ENCODE peak calls at places on chromosomes 16 and 17, in four cellular contexts. L, M, V and H are unnamed samples.

GRCh38 chr16:82999711-83000110 is 372.9 kb downstream of the CDH13 start:
- DNase-seq in L (no peak), M (no peak), V (no peak), H (no peak)

GRCh38 chr17:7560172-7561027 is 1.3 kb upstream of the SENP3 start:
- DNase-seq in L (peak; percentile 76), M (no peak), V (peak; percentile 42), H (no peak)

GRCh38 chr17:78486946-78487680 is 90.1 kb downstream of the DNAH17 start:
- DNase-seq in L (no peak), M (no peak), V (no peak), H (no peak)

GRCh38 chr16:89573826-89574680 is 1.5 kb upstream of the CPNE7 start:
- DNase-seq in L (no peak), M (peak; percentile 66), V (no peak), H (no peak)

GRCh38 chr16:23949630-23950290 is 114.0 kb downstream of the PRKCB start:
- DNase-seq in L (no peak), M (no peak), V (no peak), H (no peak)

GRCh38 chr16:72427001-72427785 is 255.2 kb upstream of the PMFBP1 start:
- DNase-seq in L (no peak), M (no peak), V (no peak), H (no peak)

GRCh38 chr17:74779948-74780400 is 3.8 kb upstream of the NAT9 start:
- DNase-seq in L (no peak), M (no peak), V (peak; percentile 71), H (no peak)

GRCh38 chr16:50478021-50478772 is 70.0 kb upstream of the NKD1 start:
- DNase-seq in L (no peak), M (no peak), V (no peak), H (no peak)

GRCh38 chr17:7043544-7044268 is at the start of gene SLC16A11:
- DNase-seq in L (no peak), M (no peak), V (peak; percentile 24), H (no peak)

GRCh38 chr16:10983175-10983558 is 38.8 kb downstream of the CLEC16A start:
- DNase-seq in L (no peak), M (no peak), V (no peak), H (no peak)
- TF ChIP-seq CTCF in L (no peak), M (no peak), V (no peak), H (peak; percentile 26)

GRCh38 chr17:43908111-43908721 is 880 bp upstream of the MPP2 start:
- DNase-seq in L (peak; percentile 59), M (no peak), V (peak; percentile 77), H (no peak)
- TF ChIP-seq CTCF in L (no peak), M (no peak), V (no peak), H (no peak)

DNA sequence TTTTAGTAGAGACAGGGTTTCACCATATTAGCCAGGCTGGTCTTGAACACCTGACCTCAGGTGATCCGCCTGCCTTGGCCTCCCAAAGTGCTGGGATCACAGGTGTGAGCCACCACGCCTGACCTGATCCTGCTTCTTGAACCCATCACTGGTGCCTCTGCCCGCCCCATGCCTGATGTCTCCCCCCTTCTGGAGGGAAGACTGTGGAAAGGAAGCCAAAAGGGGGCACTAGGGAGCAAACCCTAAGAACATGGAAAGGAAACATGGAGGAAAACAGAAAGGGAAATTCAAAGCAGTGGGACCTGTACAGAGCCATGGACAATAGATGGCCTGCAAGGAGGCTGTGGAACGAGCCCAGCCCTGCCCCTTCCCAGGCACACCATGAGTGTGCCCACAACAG is 31.1 kb upstream of the FASN start:
- DNase-seq in L (no peak), M (no peak), V (no peak), H (no peak)
- TF ChIP-seq CTCF in L (no peak), M (no peak), V (no peak), H (peak; percentile 30)

DNA sequence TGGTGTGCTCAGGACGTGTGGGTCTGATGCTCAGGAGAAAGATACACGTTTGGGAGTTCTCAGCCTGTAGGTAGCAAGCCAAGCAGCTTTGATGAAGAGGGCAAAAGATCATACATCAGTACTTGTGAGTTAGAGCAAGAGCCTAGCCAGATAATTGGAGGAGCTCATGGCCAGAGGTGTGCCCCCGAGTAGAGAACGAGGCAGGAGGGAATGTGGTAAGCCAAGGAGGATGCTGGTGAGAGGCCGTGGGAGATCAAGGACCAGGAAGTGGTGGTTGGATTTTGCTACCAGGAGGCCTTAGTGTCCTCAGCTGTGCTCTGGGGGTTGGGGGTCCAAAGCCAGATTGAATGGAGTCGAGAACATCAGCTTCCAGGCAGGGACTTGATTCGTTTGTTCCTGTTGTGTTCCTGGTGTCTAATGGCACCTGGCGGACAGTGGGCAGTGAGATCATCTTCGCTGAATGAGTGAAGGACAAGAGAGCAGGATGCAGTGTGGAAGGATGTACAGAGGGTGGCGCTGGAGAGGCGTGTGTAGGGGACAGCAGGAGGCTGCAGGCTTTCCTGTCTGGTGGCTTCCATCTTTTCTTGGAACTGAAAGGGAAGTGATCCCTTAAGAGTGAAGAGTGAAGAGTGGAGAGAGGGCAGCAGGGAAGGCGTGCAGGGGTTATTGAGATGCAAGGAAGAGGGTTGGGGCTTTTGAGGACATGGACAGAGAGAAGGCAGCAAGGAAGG is 11.6 kb downstream of the FBXL19 start:
- DNase-seq in L (peak; percentile 45), M (no peak), V (peak; percentile 55), H (no peak)
- TF ChIP-seq CTCF in L (peak; percentile 54), M (peak; percentile 28), V (peak; percentile 49), H (peak; percentile 71)

GRCh38 chr16:12257926-12258561 is 281.5 kb downstream of the SNX29 start:
- DNase-seq in L (no peak), M (peak; percentile 25), V (no peak), H (no peak)
- TF ChIP-seq CTCF in L (no peak), M (no peak), V (no peak), H (peak; percentile 29)

GRCh38 chr17:2378905-2379304 is 22.0 kb downstream of the MNT start:
- DNase-seq in L (no peak), M (no peak), V (no peak), H (no peak)
- TF ChIP-seq CTCF in L (no peak), M (no peak), V (no peak), H (no peak)

DNA sequence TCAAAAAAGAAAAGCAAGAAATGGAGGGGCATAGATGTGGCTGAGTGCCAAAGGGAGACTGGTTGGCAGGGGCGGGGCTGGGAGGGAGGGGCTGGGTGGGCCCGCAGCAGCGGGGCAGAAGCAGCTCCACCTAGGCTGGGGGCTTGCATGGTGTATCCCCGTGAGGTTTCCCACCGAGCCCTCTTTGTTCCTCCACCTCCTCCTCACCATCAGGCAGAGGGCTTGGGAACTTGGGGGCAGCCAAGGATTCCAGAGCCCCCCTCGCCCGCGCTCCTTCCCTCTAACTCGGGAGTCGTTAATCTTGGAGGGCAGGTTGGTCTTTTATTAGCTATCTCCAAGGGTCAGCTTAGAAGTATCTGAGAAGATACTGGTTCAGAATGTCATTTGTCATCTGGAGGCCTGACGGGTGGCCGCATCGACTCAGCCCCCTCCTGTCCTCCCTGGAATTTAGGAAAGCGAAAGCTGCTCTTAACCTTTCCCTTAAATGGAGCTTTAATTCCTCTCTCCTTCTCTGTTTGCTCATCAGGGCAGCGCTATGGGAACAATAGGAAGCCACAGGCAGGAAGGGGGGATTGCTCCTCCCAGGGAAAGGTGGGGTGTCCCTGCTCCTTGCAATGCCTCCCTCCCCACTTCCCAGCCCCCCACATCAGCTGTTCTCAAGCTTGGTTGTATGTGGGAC is 274.3 kb upstream of the XYLT1 start:
- DNase-seq in L (no peak), M (no peak), V (no peak), H (no peak)
- TF ChIP-seq CTCF in L (no peak), M (no peak), V (no peak), H (no peak)